ENCODE peak calls at places on chromosomes 1 and 21, in nine cellular contexts. D is breast epithelium, R is ovary, K is body of pancreas, H is esophagus muscularis mucosa, I is endothelial cell of umbilical vein, Q is Peyer's patch, A is A549, M is stomach. X is an unnamed sample.

GRCh38 chr21:29448766-29449165 is 150.0 kb downstream of the BACH1 start:
- DNase-seq in H (no peak), I (no peak), D (no peak), M (no peak), Q (no peak), K (no peak), A (no peak), R (no peak), X (no peak)

GRCh38 chr1:58783090-58783992 is 506 bp downstream of the JUN start:
- DNase-seq in H (peak), M (peak), A (no peak), I (peak), D (peak), K (peak), Q (peak), R (peak), X (peak)

GRCh38 chr1:184387871-184388670 is 1.2 kb downstream of the C1orf21 start:
- DNase-seq in Q (peak), K (peak), A (no peak), R (peak), I (peak), D (no peak), M (peak), H (no peak), X (peak)

GRCh38 chr1:7513081-7513480 is 258.0 kb upstream of the VAMP3 start:
- DNase-seq in M (no peak), I (no peak), Q (no peak), R (no peak), A (no peak), D (no peak), H (no peak), K (no peak), X (no peak)

GRCh38 chr1:61448934-61449368 is 276.0 kb downstream of the TM2D1 start:
- DNase-seq in M (no peak), K (peak), Q (no peak), A (no peak), H (no peak), R (peak), D (no peak), I (no peak), X (no peak)

GRCh38 chr21:45322231-45322959 is 34.7 kb upstream of the POFUT2 start:
- DNase-seq in M (no peak), A (no peak), K (peak), I (no peak), H (no peak), D (no peak), Q (peak), R (peak), X (no peak)

GRCh38 chr1:3011127-3011526 is 10.1 kb upstream of the ACTRT2 start:
- DNase-seq in D (peak), R (no peak), A (no peak), K (no peak), H (no peak), Q (no peak), I (no peak), M (no peak), X (no peak)

GRCh38 chr1:206001476-206001888 is 1.7 kb downstream of the RAB7B start:
- DNase-seq in R (no peak), Q (no peak), M (no peak), K (no peak), H (no peak), D (no peak), I (peak), A (peak), X (peak)

GRCh38 chr21:42010507-42011493 is 640 bp upstream of the ZBTB21 start:
- DNase-seq in I (peak), Q (no peak), R (no peak), M (no peak), K (peak), D (no peak), H (peak), A (peak), X (peak)

GRCh38 chr1:181043025-181043880 is 9.5 kb downstream of the MR1 start:
- DNase-seq in D (no peak), Q (peak), K (no peak), A (no peak), M (no peak), H (no peak), R (no peak), I (no peak), X (no peak)

GRCh38 chr1:67009792-67010191 is 44.2 kb downstream of the SLC35D1 start:
- DNase-seq in A (no peak), R (no peak), M (no peak), K (no peak), I (no peak), Q (no peak), D (no peak), H (no peak), X (no peak)

GRCh38 chr1:181894439-181894859 is 167.1 kb downstream of the ZNF648 start:
- DNase-seq in M (no peak), H (no peak), D (no peak), A (no peak), K (no peak), Q (no peak), I (no peak), R (no peak), X (no peak)

GRCh38 chr1:172895050-172895460 is 155.7 kb downstream of the TNFSF18 start:
- DNase-seq in K (no peak), M (no peak), Q (no peak), D (no peak), H (no peak), I (peak), A (no peak), R (no peak), X (no peak)

GRCh38 chr1:215749423-215749822 is 182.3 kb downstream of the KCTD3 start:
- DNase-seq in I (no peak), A (no peak), Q (no peak), K (no peak), R (no peak), D (no peak), M (no peak), H (no peak), X (no peak)

GRCh38 chr1:91795601-91796389 is 90.2 kb downstream of the TGFBR3 start:
- DNase-seq in R (no peak), D (no peak), Q (no peak), M (no peak), K (no peak), H (no peak), I (peak), A (no peak), X (no peak)

GRCh38 chr1:173753830-173754229 is 39.0 kb downstream of the KLHL20 start:
- DNase-seq in R (no peak), I (no peak), H (no peak), A (no peak), M (no peak), Q (no peak), K (no peak), D (no peak), X (no peak)

GRCh38 chr1:109529895-109530456 is 9.7 kb upstream of the GPR61 start:
- DNase-seq in H (no peak), I (no peak), R (no peak), K (no peak), D (no peak), M (no peak), A (no peak), Q (no peak), X (no peak)

GRCh38 chr1:159197767-159198557 is 6.7 kb upstream of the ACKR1 start:
- DNase-seq in I (peak), M (peak), K (peak), R (peak), D (peak), A (peak), H (no peak), Q (peak), X (peak)

GRCh38 chr1:245571872-245572294 is 417.1 kb downstream of the KIF26B start:
- DNase-seq in A (no peak), R (no peak), M (no peak), D (no peak), I (no peak), K (no peak), H (no peak), Q (no peak), X (no peak)

GRCh38 chr1:19029191-19030085 is 73.0 kb upstream of the IFFO2 start:
- DNase-seq in A (no peak), I (no peak), M (no peak), H (no peak), Q (no peak), R (no peak), K (no peak), D (no peak), X (no peak)

GRCh38 chr1:164716992-164717703 is 158.2 kb downstream of the PBX1 start:
- DNase-seq in I (no peak), D (no peak), A (no peak), H (no peak), K (no peak), M (no peak), Q (no peak), R (no peak), X (no peak)

DNA sequence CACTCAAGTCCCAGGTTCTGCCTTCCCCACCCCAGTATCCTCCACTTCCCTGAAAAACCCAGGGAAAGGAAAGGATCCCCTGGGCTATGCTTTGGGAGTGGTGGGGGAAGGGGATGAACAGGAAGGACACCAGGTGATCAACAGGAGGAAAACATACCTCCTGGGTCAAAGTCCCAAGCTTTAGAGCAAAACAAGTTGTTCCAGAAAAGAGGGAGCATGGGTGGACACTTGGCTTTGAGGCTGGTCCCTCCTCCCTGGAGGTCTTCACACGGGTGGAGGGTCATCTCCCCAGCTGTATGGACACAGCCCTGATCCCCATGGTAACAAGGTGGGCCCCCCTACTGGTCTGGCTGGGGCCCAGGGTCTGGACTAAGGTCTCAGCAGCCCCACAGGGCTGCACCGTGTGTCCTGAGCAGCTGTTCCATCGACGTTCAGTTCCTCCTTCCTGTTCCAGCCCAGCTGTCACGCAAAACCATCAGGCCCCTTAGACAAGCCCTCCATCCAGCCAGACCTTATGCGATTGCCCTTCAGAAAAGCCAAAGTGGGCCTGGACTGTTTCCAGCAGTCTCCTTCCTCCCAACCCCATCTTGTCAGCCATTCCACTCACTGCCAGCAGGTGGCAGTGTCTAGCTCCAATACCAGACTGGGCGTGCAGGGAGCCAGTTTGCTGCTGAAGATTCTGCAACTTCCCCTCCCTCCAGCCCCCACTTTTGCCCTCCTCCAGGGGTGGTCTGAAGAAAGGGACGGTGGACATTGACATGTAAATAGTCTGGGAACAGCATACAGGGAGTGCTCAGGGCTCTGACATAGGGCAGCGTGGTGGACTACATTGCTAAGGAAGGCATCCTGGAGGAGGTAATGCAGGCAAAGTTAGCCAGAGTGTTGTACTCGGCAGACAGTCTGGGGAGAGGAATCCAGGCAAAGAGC is 2.9 kb upstream of the PDZK1IP1 start:
- DNase-seq in K (peak), D (peak), I (peak), H (no peak), M (peak), Q (peak), R (peak), A (peak), X (peak)
- TF ChIP-seq POLR2A in K (no peak), D (no peak), I (no peak), H (no peak), M (no peak), Q (peak), R (no peak), A (no peak), X (no peak)

GRCh38 chr1:197101920-197102319 is 34.9 kb upstream of the F13B start:
- DNase-seq in I (no peak), A (no peak), M (no peak), R (no peak), D (no peak), Q (no peak), K (no peak), H (no peak), X (no peak)
- TF ChIP-seq POLR2A in I (no peak), A (no peak), M (no peak), R (no peak), D (no peak), Q (no peak), K (no peak), H (no peak), X (peak)

GRCh38 chr1:220092694-220093093 is 1.2 kb upstream of the IARS2 start:
- DNase-seq in R (no peak), D (no peak), K (no peak), Q (no peak), I (no peak), A (no peak), H (no peak), M (no peak), X (no peak)

GRCh38 chr1:220099826-220100225 is 5.9 kb downstream of the IARS2 start:
- DNase-seq in Q (no peak), R (no peak), A (no peak), K (no peak), D (no peak), I (peak), M (no peak), H (no peak), X (no peak)

GRCh38 chr1:220093361-220094015 is 444 bp upstream of the IARS2 start:
- DNase-seq in M (no peak), D (no peak), R (no peak), H (no peak), K (no peak), I (no peak), A (no peak), Q (no peak), X (no peak)

GRCh38 chr1:220089650-220090556 is at the start of gene BPNT1:
- DNase-seq in D (peak), H (peak), I (peak), Q (peak), M (peak), K (peak), A (peak), R (peak), X (peak)

DNA sequence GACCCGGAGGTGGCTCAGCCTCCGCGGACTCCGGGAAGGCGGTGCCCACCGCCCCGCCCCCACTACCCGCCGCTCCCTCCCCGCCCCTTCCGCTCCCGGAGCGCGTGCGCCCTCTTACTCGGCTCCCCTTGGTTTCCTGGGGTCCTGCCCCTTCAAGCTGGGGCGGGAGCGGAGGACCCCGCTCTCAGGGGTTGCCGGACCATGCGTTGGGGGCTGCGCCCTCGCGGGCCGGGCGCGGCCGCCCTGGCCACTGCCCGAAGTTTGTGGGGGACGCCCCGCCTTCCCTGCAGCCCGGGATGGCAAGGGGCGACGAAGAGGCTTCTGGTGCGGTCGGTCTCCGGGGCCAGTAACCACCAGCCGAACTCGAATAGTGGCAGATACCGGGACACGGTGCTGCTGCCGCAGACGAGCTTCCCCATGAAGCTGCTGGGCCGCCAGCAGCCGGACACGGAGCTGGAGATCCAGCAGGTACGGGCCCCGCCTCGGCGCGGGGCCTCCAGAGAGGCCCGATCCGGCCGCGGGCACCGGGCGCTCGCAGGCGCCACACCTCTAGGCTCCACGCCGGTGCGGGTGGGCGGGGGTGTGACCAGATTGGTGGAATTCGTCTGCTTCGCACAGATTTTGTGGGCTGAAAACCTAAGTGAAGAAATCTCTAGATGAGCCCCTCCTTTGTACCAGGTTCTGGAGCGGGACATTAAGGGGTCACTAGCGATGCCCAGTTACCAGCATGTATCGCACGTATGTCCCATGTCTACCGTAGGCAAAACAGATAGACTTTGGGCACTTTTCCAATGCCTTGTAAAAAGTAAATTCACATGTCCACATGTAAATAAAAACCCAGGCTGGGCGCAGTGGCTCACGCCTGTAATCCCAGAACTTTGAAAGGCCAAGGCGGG is at the start of gene IARS2:
- DNase-seq in Q (peak), M (peak), I (peak), H (peak), K (peak), D (peak), R (peak), A (peak), X (peak)
- TF ChIP-seq POLR2A in Q (peak), M (no peak), I (peak), H (no peak), K (no peak), D (no peak), R (no peak), A (peak), X (peak)

GRCh38 chr1:12809933-12810332 is 18.7 kb downstream of the PRAMEF1 start:
- DNase-seq in Q (no peak), M (no peak), K (no peak), I (no peak), R (no peak), A (no peak), D (no peak), H (no peak), X (no peak)
- TF ChIP-seq POLR2A in Q (no peak), M (no peak), K (no peak), I (no peak), R (no peak), A (no peak), D (no peak), H (no peak), X (no peak)

GRCh38 chr1:47685763-47686066 is 247.9 kb downstream of the FOXD2 start:
- DNase-seq in R (no peak), H (no peak), K (no peak), M (no peak), A (no peak), I (no peak), Q (no peak), D (no peak), X (no peak)
- TF ChIP-seq POLR2A in R (no peak), H (no peak), K (no peak), M (no peak), A (no peak), I (no peak), Q (no peak), D (no peak), X (no peak)

GRCh38 chr1:28577738-28578536 is 14.1 kb upstream of the RAB42 start:
- DNase-seq in Q (no peak), D (no peak), A (no peak), H (no peak), K (no peak), R (no peak), M (no peak), I (no peak), X (no peak)
- TF ChIP-seq POLR2A in Q (no peak), D (no peak), A (no peak), H (no peak), K (no peak), R (no peak), M (no peak), I (peak), X (peak)

GRCh38 chr21:17491716-17492414 is 21.0 kb upstream of the CXADR start:
- DNase-seq in I (peak), H (no peak), K (peak), D (no peak), Q (no peak), M (no peak), A (peak), R (no peak), X (no peak)
- TF ChIP-seq POLR2A in I (no peak), H (no peak), K (no peak), D (no peak), Q (no peak), M (no peak), A (no peak), R (no peak), X (no peak)

DNA sequence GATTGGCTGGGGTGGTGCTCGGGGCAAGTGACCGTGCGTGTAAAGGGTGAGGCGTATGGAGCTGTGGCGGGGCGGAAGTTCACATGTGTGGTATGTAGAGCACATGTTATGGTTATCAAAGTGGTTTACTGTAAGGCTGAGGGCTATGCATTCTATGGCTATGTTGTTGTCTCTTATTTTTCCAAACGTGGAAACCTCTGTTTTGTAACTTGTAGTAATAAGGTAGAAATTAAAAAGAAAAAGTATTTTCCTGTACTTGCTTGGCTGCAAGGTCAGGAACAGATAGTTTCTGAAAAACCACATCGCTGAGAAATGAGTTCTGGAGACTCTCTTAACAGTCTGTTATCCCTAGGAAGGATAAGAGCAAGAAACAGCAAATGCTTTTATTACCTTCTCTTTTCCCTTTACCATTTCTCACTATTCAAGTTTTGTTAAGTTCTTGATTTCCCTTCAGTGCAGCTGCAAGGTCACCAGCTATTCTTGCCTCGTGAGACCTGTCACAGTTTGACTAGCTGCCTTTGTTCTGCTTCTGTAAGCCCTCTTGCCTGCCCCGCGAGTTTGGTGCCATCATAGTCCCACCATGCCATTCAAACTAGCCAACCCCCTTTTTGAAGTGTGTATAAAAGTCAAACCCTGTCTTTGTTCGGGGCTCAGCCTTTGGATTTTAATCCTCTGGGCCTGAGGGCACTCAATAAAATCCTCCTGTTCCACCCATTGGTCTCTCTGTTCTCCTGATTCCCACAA is 9.5 kb downstream of the RNU1-2 start:
- DNase-seq in A (peak), I (no peak), Q (peak), M (no peak), K (peak), D (no peak), R (peak), H (no peak), X (no peak)
- TF ChIP-seq POLR2A in A (peak), I (peak), Q (peak), M (peak), K (peak), D (peak), R (peak), H (peak), X (peak)

X was measured in erythroblast.